ENCODE peak calls at places on chromosomes 12 and 14, in nine cellular contexts. X, Y, M, S, O, Z, P, V and A are unnamed samples.

GRCh38 chr12:49672351-49673181 is 34.6 kb downstream of the FMNL3 start:
- DNase-seq in S (no peak), X (no peak), V (no peak), O (no peak), Y (no peak), Z (no peak), P (no peak), M (no peak), A (no peak)

GRCh38 chr14:57061009-57061711 is 207.5 kb downstream of the EXOC5 start:
- DNase-seq in P (no peak), M (no peak), Z (no peak), X (no peak), Y (no peak), S (no peak), O (no peak), V (no peak), A (no peak)

GRCh38 chr14:95611293-95611880 is 74.8 kb upstream of the TCL1B start:
- DNase-seq in M (no peak), V (no peak), P (no peak), Z (no peak), O (no peak), S (no peak), X (no peak), Y (no peak), A (no peak)

GRCh38 chr12:112868459-112869041 is 38.2 kb upstream of the OAS1 start:
- DNase-seq in M (no peak), V (no peak), Y (no peak), P (no peak), Z (no peak), O (no peak), X (no peak), S (no peak), A (no peak)

GRCh38 chr14:28677381-28677780 is 89.2 kb upstream of the FOXG1 start:
- DNase-seq in Z (no peak), V (no peak), P (no peak), S (no peak), X (no peak), M (no peak), O (no peak), Y (no peak), A (no peak)

GRCh38 chr12:99059824-99060526 is 414.9 kb downstream of the APAF1 start:
- DNase-seq in P (peak), M (no peak), O (no peak), S (peak), X (no peak), V (no peak), Y (no peak), Z (peak), A (no peak)

GRCh38 chr14:74437654-74438053 is 11.6 kb upstream of the SYNDIG1L start:
- DNase-seq in O (no peak), M (no peak), Y (no peak), X (no peak), Z (no peak), P (no peak), S (no peak), V (no peak), A (no peak)

GRCh38 chr12:42742691-42743090 is 153.1 kb upstream of the PRICKLE1 start:
- DNase-seq in O (no peak), Y (no peak), Z (no peak), V (no peak), P (no peak), S (no peak), M (no peak), X (no peak), A (no peak)

GRCh38 chr12:96448287-96448686 is 41.1 kb upstream of the CFAP54 start:
- DNase-seq in M (no peak), O (no peak), P (no peak), Y (peak), Z (no peak), V (peak), S (no peak), X (no peak), A (no peak)

GRCh38 chr12:126952106-126953007 is 1314.6 kb upstream of the TMEM132C start:
- DNase-seq in Z (no peak), S (no peak), X (no peak), O (no peak), Y (no peak), V (no peak), P (no peak), M (no peak), A (no peak)

GRCh38 chr14:50399251-50400032 is 2.8 kb upstream of the CDKL1 start:
- DNase-seq in Y (peak), Z (no peak), M (peak), X (no peak), S (no peak), P (no peak), O (peak), V (peak), A (peak)

GRCh38 chr12:121009744-121010143 is 6.5 kb downstream of the C12orf43 start:
- DNase-seq in O (peak), V (peak), X (no peak), M (peak), P (peak), S (no peak), Y (no peak), Z (no peak), A (no peak)

GRCh38 chr14:60301685-60302084 is 52.7 kb downstream of the PPM1A start:
- DNase-seq in P (no peak), V (no peak), S (no peak), M (no peak), X (no peak), Y (no peak), O (no peak), Z (no peak), A (no peak)

GRCh38 chr12:18068355-18068754 is 21.6 kb downstream of the RERGL start:
- DNase-seq in V (no peak), X (no peak), P (no peak), Z (no peak), S (no peak), O (no peak), M (no peak), Y (no peak), A (no peak)

GRCh38 chr14:58131386-58131785 is 20.6 kb downstream of the ARMH4 start:
- DNase-seq in Z (no peak), S (no peak), V (peak), M (no peak), Y (peak), O (no peak), P (no peak), X (no peak), A (no peak)

GRCh38 chr12:27179399-27180214 is 64.5 kb upstream of the STK38L start:
- DNase-seq in Z (no peak), P (peak), S (no peak), V (peak), Y (peak), X (no peak), O (no peak), M (no peak), A (no peak)

GRCh38 chr12:64744422-64745258 is 14.6 kb downstream of the GNS start:
- DNase-seq in P (no peak), O (no peak), Y (no peak), S (no peak), X (no peak), M (no peak), Z (no peak), V (peak), A (no peak)

GRCh38 chr12:38775457-38775856 is 129.9 kb downstream of the CPNE8 start:
- DNase-seq in V (no peak), O (no peak), Z (no peak), Y (no peak), M (no peak), P (no peak), S (no peak), X (no peak), A (no peak)

GRCh38 chr12:57166971-57167371 is 19.6 kb upstream of the LRP1-AS start:
- DNase-seq in O (no peak), Y (no peak), Z (no peak), M (no peak), X (no peak), S (no peak), P (no peak), V (peak), A (peak)

GRCh38 chr14:40222996-40223395 is 790.8 kb upstream of the FBXO33 start:
- DNase-seq in S (no peak), V (no peak), X (no peak), M (no peak), Z (no peak), Y (no peak), O (no peak), P (no peak), A (no peak)

GRCh38 chr12:96170328-96170727 is 23.8 kb upstream of the ELK3 start:
- DNase-seq in P (no peak), V (no peak), X (no peak), M (no peak), O (no peak), S (peak), Z (no peak), Y (no peak), A (no peak)

GRCh38 chr12:45987339-45987726 is 3.0 kb downstream of the SCAF11 start:
- DNase-seq in Y (no peak), M (no peak), V (no peak), O (no peak), P (no peak), X (no peak), S (no peak), Z (no peak), A (no peak)

GRCh38 chr14:53571589-53571988 is 385.0 kb downstream of the BMP4 start:
- DNase-seq in Y (no peak), V (peak), P (no peak), S (no peak), Z (no peak), X (no peak), O (no peak), M (no peak), A (no peak)

GRCh38 chr12:121947966-121948365 is 29.6 kb downstream of the CFAP251 start:
- DNase-seq in O (no peak), S (no peak), V (peak), P (no peak), M (no peak), Z (no peak), Y (no peak), X (no peak), A (no peak)

GRCh38 chr12:47885012-47885501 is 19.7 kb downstream of the VDR start:
- DNase-seq in S (no peak), M (peak), Y (no peak), O (no peak), V (no peak), P (no peak), X (no peak), Z (no peak), A (no peak)

GRCh38 chr12:119949594-119949993 is 39.4 kb upstream of the BICDL1 start:
- DNase-seq in P (no peak), M (no peak), Z (no peak), Y (no peak), O (no peak), V (no peak), X (no peak), S (no peak), A (no peak)

GRCh38 chr12:130669205-130669557 is 46.9 kb downstream of the RIMBP2 start:
- DNase-seq in P (no peak), X (no peak), Z (no peak), O (no peak), Y (no peak), S (no peak), V (no peak), M (no peak), A (no peak)

GRCh38 chr12:108888031-108888430 is 8.1 kb downstream of the DAO start:
- DNase-seq in V (no peak), Z (no peak), Y (no peak), O (no peak), M (no peak), S (no peak), X (no peak), P (no peak), A (no peak)

GRCh38 chr12:57893460-57894353 is 47.2 kb upstream of the CTDSP2 start:
- DNase-seq in Z (peak), M (peak), X (peak), S (peak), V (peak), Y (peak), O (peak), P (peak), A (peak)

GRCh38 chr14:98433436-98433835 is 838.6 kb downstream of the BCL11B start:
- DNase-seq in X (no peak), Y (no peak), M (no peak), O (no peak), P (no peak), Z (no peak), V (no peak), S (no peak), A (no peak)

GRCh38 chr14:34199585-34199984 is 248.7 kb upstream of the EGLN3 start:
- DNase-seq in O (no peak), P (no peak), S (no peak), V (peak), Z (no peak), X (no peak), M (no peak), Y (no peak), A (no peak)

GRCh38 chr14:52641745-52642144 is 53.6 kb downstream of the ERO1A start:
- DNase-seq in S (no peak), Y (no peak), X (no peak), P (no peak), M (no peak), Z (no peak), O (no peak), V (peak), A (no peak)

GRCh38 chr12:57048423-57048822 is 1.5 kb downstream of the MYO1A start:
- DNase-seq in V (no peak), Z (no peak), O (no peak), S (no peak), M (no peak), Y (no peak), X (no peak), P (no peak), A (no peak)

GRCh38 chr12:114399664-114400211 is 6.2 kb downstream of the TBX5 start:
- DNase-seq in Z (no peak), M (peak), S (no peak), O (no peak), V (peak), Y (peak), X (no peak), P (no peak), A (no peak)

GRCh38 chr12:69726922-69727321 is 11.7 kb upstream of the RAB3IP start:
- DNase-seq in X (no peak), S (no peak), Z (no peak), O (no peak), Y (no peak), P (no peak), V (no peak), M (no peak), A (no peak)

GRCh38 chr14:55581011-55581806 is 1.2 kb downstream of the KTN1 start:
- DNase-seq in M (no peak), Z (peak), V (no peak), P (peak), O (peak), Y (no peak), S (peak), X (peak), A (peak)

GRCh38 chr12:29572938-29573337 is 75.5 kb upstream of the OVCH1 start:
- DNase-seq in V (no peak), M (no peak), P (no peak), Y (no peak), S (no peak), O (no peak), X (no peak), Z (no peak), A (no peak)

GRCh38 chr12:29578070-29578469 is 80.6 kb upstream of the OVCH1 start:
- DNase-seq in X (no peak), S (no peak), Z (no peak), Y (no peak), M (no peak), V (no peak), P (no peak), O (no peak), A (no peak)

GRCh38 chr12:29578731-29579130 is 81.2 kb upstream of the OVCH1 start:
- DNase-seq in O (no peak), S (no peak), Y (no peak), V (peak), P (no peak), Z (no peak), M (no peak), X (no peak), A (no peak)

GRCh38 chr12:29569392-29569791 is 71.9 kb upstream of the OVCH1 start:
- DNase-seq in M (no peak), S (no peak), Y (no peak), V (no peak), Z (no peak), O (no peak), P (no peak), X (no peak), A (no peak)

GRCh38 chr12:29574500-29574899 is 77.0 kb upstream of the OVCH1 start:
- DNase-seq in X (no peak), V (no peak), Z (no peak), Y (no peak), S (no peak), M (no peak), P (no peak), O (no peak), A (no peak)
- TF ChIP-seq CTCF in X (no peak), V (no peak), Z (no peak), Y (no peak), S (no peak), M (no peak), P (no peak), O (no peak), A (no peak)

DNA sequence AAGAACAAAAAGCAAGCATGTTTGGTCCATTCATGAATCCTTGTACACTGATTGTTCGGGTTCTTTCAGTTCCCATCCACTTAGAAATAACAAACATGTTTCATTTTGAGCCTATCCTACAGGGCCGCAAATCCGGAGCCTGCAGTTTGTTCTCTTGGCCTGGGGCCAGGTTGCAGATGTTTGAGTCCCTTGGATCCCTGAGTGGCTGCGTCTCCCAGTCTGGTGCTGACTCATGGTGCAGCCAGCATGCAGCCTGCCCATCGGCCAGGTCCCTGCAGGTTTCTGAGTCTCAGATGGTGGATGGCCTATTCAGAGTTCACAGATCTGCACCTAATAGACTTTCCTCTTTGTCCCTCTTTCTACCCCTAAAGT is 1.9 kb upstream of the DYNC1H1 start:
- DNase-seq in P (peak), X (peak), Y (peak), O (peak), S (peak), Z (peak), M (peak), V (peak), A (no peak)
- H3K27ac ChIP-seq in P (no peak), X (peak), Y (peak), O (peak), S (peak), Z (no peak), M (no peak), V (peak), A (no peak)

DNA sequence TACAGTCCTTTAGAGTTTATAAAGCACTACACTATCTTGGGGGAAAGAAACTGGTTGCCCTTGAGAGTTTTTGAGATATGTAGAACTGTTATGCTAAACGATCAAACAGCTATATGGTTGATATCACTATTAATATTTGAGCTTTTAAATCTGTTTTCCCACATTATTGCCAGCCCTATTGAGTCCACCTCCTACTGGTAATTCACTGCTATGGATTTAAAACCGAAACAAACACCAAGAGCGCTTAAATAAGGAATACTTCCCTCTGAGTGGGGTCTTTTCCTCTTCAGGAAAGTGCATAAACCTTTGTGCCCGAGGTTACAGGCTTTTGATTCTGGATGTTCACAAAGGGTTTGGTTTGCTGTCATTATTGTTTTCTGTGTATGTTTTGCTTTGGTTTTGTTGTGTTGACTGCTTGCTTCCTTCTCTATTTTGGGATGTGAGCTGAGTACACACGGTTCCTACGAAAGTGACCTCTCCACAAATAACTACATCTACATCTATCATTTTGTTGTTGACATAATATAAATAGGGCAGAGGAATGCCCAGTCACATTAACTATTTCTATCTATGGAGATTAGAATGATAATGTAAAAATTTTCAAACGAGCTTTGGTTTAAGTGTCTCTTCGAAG is 44.8 kb downstream of the LGR5 start:
- DNase-seq in O (no peak), M (no peak), X (no peak), Z (no peak), Y (no peak), S (no peak), P (no peak), V (no peak), A (no peak)
- TF ChIP-seq CTCF in O (no peak), M (no peak), X (no peak), Z (peak), Y (no peak), S (no peak), P (no peak), V (no peak), A (no peak)

GRCh38 chr12:132259872-132260695 is 69.3 kb downstream of the GALNT9 start:
- DNase-seq in Y (no peak), M (no peak), Z (no peak), X (no peak), V (no peak), S (peak), O (no peak), P (no peak), A (no peak)
- H3K27ac ChIP-seq in Y (no peak), M (no peak), Z (no peak), X (no peak), V (no peak), S (no peak), O (no peak), P (no peak), A (no peak)

DNA sequence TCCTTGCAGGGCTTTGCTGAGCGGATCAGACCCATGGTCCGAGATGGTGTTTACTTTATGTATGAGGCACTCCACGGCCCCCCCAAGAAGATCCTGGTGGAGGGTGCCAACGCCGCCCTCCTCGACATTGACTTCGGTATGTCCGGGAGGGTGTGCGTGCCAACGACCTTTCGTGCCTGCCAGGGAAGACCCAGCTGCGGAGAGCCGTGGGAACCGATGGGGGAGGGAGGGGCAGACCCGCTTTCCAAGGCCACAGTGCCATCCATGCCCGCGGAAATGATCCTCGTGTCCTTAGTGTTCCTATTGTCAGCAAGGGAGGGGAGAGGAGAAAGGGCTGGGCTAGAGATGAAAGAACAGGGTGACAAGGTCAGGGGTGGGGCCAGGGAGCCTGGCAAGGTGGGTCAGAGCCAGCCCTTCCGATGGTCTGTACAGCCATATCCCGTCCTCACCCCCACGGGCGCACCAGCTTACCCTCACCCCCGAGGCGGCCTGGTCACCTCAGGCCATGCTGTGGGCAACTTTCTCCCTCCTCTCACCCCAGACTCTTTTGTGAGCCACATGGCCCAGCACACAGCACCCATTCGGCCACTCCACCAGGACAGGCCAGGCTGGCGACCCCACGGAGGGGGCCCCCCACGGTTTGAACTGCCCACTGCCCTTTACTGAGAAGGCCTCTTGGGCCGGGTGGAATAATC is 11.7 kb upstream of the SIVA1 start:
- DNase-seq in P (no peak), M (no peak), O (no peak), X (no peak), Z (peak), Y (no peak), V (no peak), S (no peak), A (no peak)
- TF ChIP-seq CTCF in P (no peak), M (no peak), O (no peak), X (no peak), Z (no peak), Y (no peak), V (no peak), S (no peak), A (no peak)

GRCh38 chr12:31523306-31523705 is 67.6 kb downstream of the DENND5B start:
- DNase-seq in X (no peak), M (no peak), Y (no peak), V (no peak), P (no peak), S (no peak), O (no peak), Z (no peak), A (no peak)

GRCh38 chr12:31524791-31525495 is 66.0 kb downstream of the DENND5B start:
- DNase-seq in O (no peak), S (no peak), V (peak), Y (no peak), X (no peak), P (no peak), M (no peak), Z (no peak), A (no peak)

GRCh38 chr12:31522607-31523006 is 68.3 kb downstream of the DENND5B start:
- DNase-seq in V (no peak), S (no peak), M (no peak), P (no peak), Z (no peak), Y (no peak), X (no peak), O (no peak), A (no peak)

GRCh38 chr12:31526158-31526546 is 64.8 kb downstream of the DENND5B start:
- DNase-seq in V (no peak), Y (no peak), P (no peak), S (no peak), Z (no peak), O (no peak), X (no peak), M (no peak), A (no peak)

GRCh38 chr12:31525496-31526157 is 65.3 kb downstream of the DENND5B start:
- DNase-seq in Y (no peak), V (no peak), O (no peak), M (no peak), Z (no peak), X (no peak), S (no peak), P (no peak), A (no peak)
- H3K27ac ChIP-seq in Y (no peak), V (no peak), O (no peak), M (no peak), Z (no peak), X (no peak), S (no peak), P (no peak), A (no peak)

GRCh38 chr12:105508096-105508495 is 177.6 kb downstream of the C12orf75 start:
- DNase-seq in M (no peak), P (no peak), Z (no peak), X (no peak), S (no peak), V (no peak), O (no peak), Y (no peak), A (no peak)
- TF ChIP-seq CTCF in M (no peak), P (no peak), Z (no peak), X (no peak), S (no peak), V (no peak), O (no peak), Y (no peak), A (no peak)